ENCODE peak calls at places on chromosomes 7 and 10, in nine cellular contexts. W is naive thymus-derived CD4-positive, alpha-beta T cell; X is DMS79; Y is activated T-cell treated with anti-CD3 and anti-CD28 coated beads, Interleukin-2, amount 50 U/mL, for 72 hours; T is HTR-8/SVneo; A is stimulated activated naive CD8-positive, alpha-beta T cell treated with anti-CD3 and anti-CD28 coated beads, Interleukin-15, amount 100 ng/mL, for 72 hours; F is H9; J is fibroblast of pulmonary artery; U is stimulated activated CD4-positive, alpha-beta T cell treated with anti-CD3 and anti-CD28 coated beads, TNF-alpha, amount 100 ng/mL, for 48 hours. Q is an unnamed sample.

GRCh38 chr10:35352097-35352496 is 15.8 kb downstream of the CCNY start:
- DNase-seq in W (no peak), X (no peak), Y (no peak), T (no peak), A (no peak), F (no peak), J (no peak), U (no peak), Q (no peak)

GRCh38 chr7:47938574-47939165 is 9.6 kb downstream of the PKD1L1 start:
- DNase-seq in W (no peak), X (no peak), Y (no peak), T (peak), A (no peak), F (no peak), J (no peak), U (no peak), Q (no peak)

GRCh38 chr7:19749658-19750057 is 23.8 kb downstream of the TMEM196 start:
- DNase-seq in W (no peak), X (no peak), Y (no peak), T (no peak), A (no peak), F (no peak), J (peak), U (no peak), Q (peak)

GRCh38 chr10:500876-501275 is 188.6 kb downstream of the DIP2C start:
- DNase-seq in W (no peak), X (no peak), Y (no peak), T (no peak), A (no peak), F (no peak), J (peak), U (no peak), Q (no peak)

GRCh38 chr10:19683326-19683725 is 132.9 kb upstream of the PLXDC2 start:
- DNase-seq in W (no peak), X (no peak), Y (no peak), T (no peak), A (no peak), F (no peak), J (no peak), U (no peak), Q (no peak)

GRCh38 chr10:125145636-125146035 is 14.7 kb downstream of the CTBP2 start:
- DNase-seq in W (no peak), X (no peak), Y (no peak), T (no peak), A (no peak), F (no peak), J (no peak), U (no peak), Q (no peak)

GRCh38 chr10:52387744-52388143 is 73.7 kb downstream of the DKK1 start:
- DNase-seq in W (no peak), X (no peak), Y (no peak), T (no peak), A (no peak), F (no peak), J (peak), U (no peak), Q (no peak)

GRCh38 chr7:28686418-28686800 is 271.7 kb downstream of the TRIL start:
- DNase-seq in W (no peak), X (no peak), Y (no peak), T (peak), A (no peak), F (peak), J (peak), U (no peak), Q (no peak)

GRCh38 chr10:77236700-77237099 is 400.9 kb downstream of the KCNMA1 start:
- DNase-seq in W (no peak), X (no peak), Y (no peak), T (no peak), A (no peak), F (no peak), J (peak), U (no peak), Q (peak)

GRCh38 chr7:152173372-152174070 is 148.0 kb downstream of the GALNT11 start:
- DNase-seq in W (no peak), X (no peak), Y (no peak), T (no peak), A (no peak), F (no peak), J (no peak), U (no peak), Q (no peak)

GRCh38 chr7:138436388-138436787 is 23.7 kb upstream of the TRIM24 start:
- DNase-seq in W (no peak), X (no peak), Y (no peak), T (no peak), A (no peak), F (no peak), J (no peak), U (no peak), Q (no peak)

GRCh38 chr10:131860806-131861440 is 39.9 kb upstream of the PPP2R2D start:
- DNase-seq in W (no peak), X (no peak), Y (no peak), T (no peak), A (no peak), F (peak), J (no peak), U (no peak), Q (no peak)

GRCh38 chr10:43344051-43344450 is 27.4 kb upstream of the FXYD4 start:
- DNase-seq in W (no peak), X (no peak), Y (no peak), T (no peak), A (no peak), F (no peak), J (no peak), U (no peak), Q (no peak)

GRCh38 chr10:98956576-98957260 is 278.9 kb downstream of the HPSE2 start:
- DNase-seq in W (no peak), X (no peak), Y (no peak), T (no peak), A (no peak), F (no peak), J (peak), U (no peak), Q (no peak)

GRCh38 chr7:107034553-107034952 is 10.0 kb upstream of the PRKAR2B start:
- DNase-seq in W (no peak), X (no peak), Y (no peak), T (no peak), A (no peak), F (no peak), J (no peak), U (no peak), Q (no peak)